ENCODE peak calls at places on chromosomes 7 and 10, in six cellular contexts. D, J, R, M, E and C are unnamed samples.

GRCh38 chr10:114265392-114266053 is 26.5 kb downstream of the VWA2 start:
- DNase-seq in M (no peak), J (no peak), D (peak; percentile 55), E (no peak), R (no peak), C (no peak)

GRCh38 chr7:5200561-5201235 is 10.7 kb downstream of the WIPI2 start:
- DNase-seq in J (no peak), E (no peak), R (no peak), D (no peak), M (no peak), C (no peak)

GRCh38 chr10:5545778-5546710 is 21.3 kb downstream of the CALML3 start:
- DNase-seq in J (peak; percentile 89), E (peak; percentile 92), D (peak; percentile 50), M (no peak), R (peak; percentile 60), C (no peak)

GRCh38 chr10:69087600-69088470 is at the start of gene SRGN:
- DNase-seq in R (peak; percentile 99), E (peak; percentile 92), D (peak; percentile 51), M (no peak), J (peak; percentile 83), C (no peak)

GRCh38 chr7:10429031-10429430 is 544.6 kb upstream of the PHF14 start:
- DNase-seq in J (no peak), R (no peak), D (no peak), M (no peak), E (no peak), C (no peak)

GRCh38 chr7:12951397-12951801 is 264.0 kb downstream of the ARL4A start:
- DNase-seq in R (peak; percentile 82), J (peak; percentile 88), E (peak; percentile 81), M (no peak), D (no peak), C (peak; percentile 42)

GRCh38 chr10:88946965-88947590 is 5.5 kb downstream of the ACTA2 start:
- DNase-seq in J (no peak), D (no peak), M (no peak), R (no peak), E (peak; percentile 6), C (no peak)

GRCh38 chr10:18635995-18636394 is 15.4 kb downstream of the NSUN6 start:
- DNase-seq in M (no peak), J (no peak), D (no peak), E (no peak), R (no peak), C (no peak)

GRCh38 chr10:47152861-47153349 is 147.1 kb upstream of the GDF10 start:
- DNase-seq in J (peak; percentile 81), R (peak; percentile 54), E (peak; percentile 84), D (no peak), M (no peak), C (no peak)